ENCODE peak calls at places on chromosome 12, in ten cellular contexts. U, Q, V, K, J, I, X, D, L and Z are unnamed samples. For H3K4me1, the result is how much of the 10 kb centered on the place peaks cover.

GRCh38 chr12:70661762-70662161 is 24.5 kb upstream of the PTPRB start:
- DNase-seq in K (no peak), X (no peak), U (no peak), V (no peak), D (no peak), J (no peak), L (no peak), Q (no peak), I (no peak), Z (no peak)

GRCh38 chr12:26268841-26269553 is 73.6 kb downstream of the SSPN start:
- DNase-seq in Q (no peak), D (no peak), U (no peak), J (no peak), I (no peak), V (no peak), L (no peak), K (no peak), X (no peak), Z (peak)

GRCh38 chr12:92472198-92472597 is 230.6 kb upstream of the PLEKHG7 start:
- DNase-seq in L (no peak), D (no peak), U (no peak), J (no peak), Q (no peak), X (no peak), V (no peak), I (no peak), K (no peak), Z (no peak)

GRCh38 chr12:122161682-122162081 is 12.3 kb downstream of the IL31 start:
- DNase-seq in K (no peak), J (no peak), L (no peak), V (no peak), X (no peak), Q (no peak), U (no peak), I (no peak), D (no peak), Z (no peak)

GRCh38 chr12:92062539-92063493 is 82.8 kb downstream of the BTG1 start:
- DNase-seq in I (no peak), K (no peak), U (no peak), D (no peak), V (no peak), X (no peak), Q (no peak), J (no peak), L (no peak), Z (no peak)

GRCh38 chr12:93198086-93198485 is 179.6 kb upstream of the NUDT4 start:
- DNase-seq in D (no peak), K (peak), I (no peak), Q (no peak), V (no peak), U (no peak), X (no peak), L (peak), J (no peak), Z (no peak)

GRCh38 chr12:106030210-106031175 is 108.3 kb downstream of the NUAK1 start:
- DNase-seq in L (peak), I (no peak), J (no peak), V (no peak), Q (no peak), U (peak), K (peak), X (no peak), D (no peak), Z (no peak)

GRCh38 chr12:76571256-76571655 is 11.7 kb upstream of the OSBPL8 start:
- DNase-seq in Q (no peak), X (no peak), L (no peak), K (no peak), U (no peak), D (no peak), J (no peak), V (no peak), I (no peak), Z (no peak)

GRCh38 chr12:109764123-109764522 is 50.5 kb downstream of the FAM222A start:
- DNase-seq in U (peak), D (no peak), I (no peak), K (no peak), V (no peak), J (no peak), Q (no peak), X (no peak), L (no peak), Z (no peak)

GRCh38 chr12:130977759-130978127 is 24.0 kb downstream of the ADGRD1 start:
- DNase-seq in D (no peak), J (peak), X (no peak), L (no peak), U (no peak), V (no peak), I (no peak), Q (no peak), K (no peak), Z (no peak)

GRCh38 chr12:3117628-3118027 is 40.4 kb downstream of the TSPAN9 start:
- DNase-seq in V (no peak), K (no peak), U (no peak), X (no peak), Q (no peak), D (no peak), I (no peak), J (no peak), L (no peak), Z (no peak)

GRCh38 chr12:66493841-66494240 is 185.0 kb downstream of the GRIP1 start:
- DNase-seq in Q (no peak), V (no peak), L (no peak), K (no peak), J (no peak), U (no peak), X (no peak), I (no peak), D (no peak), Z (no peak)

GRCh38 chr12:111584959-111585358 is 14.2 kb downstream of the ATXN2 start:
- DNase-seq in K (no peak), D (no peak), U (no peak), V (no peak), I (no peak), J (no peak), L (no peak), X (no peak), Q (no peak), Z (no peak)

GRCh38 chr12:49233842-49234526 is 30.9 kb upstream of the TUBA1C start:
- DNase-seq in Q (peak), D (peak), I (peak), L (no peak), X (peak), J (no peak), K (peak), U (peak), V (peak), Z (peak)

GRCh38 chr12:112190626-112191025 is 65.3 kb downstream of the TRAFD1 start:
- DNase-seq in V (peak), I (no peak), Q (no peak), U (no peak), D (no peak), L (no peak), X (no peak), K (no peak), J (no peak), Z (peak)

GRCh38 chr12:89390802-89391673 is 38.7 kb upstream of the DUSP6 start:
- DNase-seq in I (no peak), U (no peak), K (no peak), V (peak), Q (no peak), X (no peak), J (no peak), L (peak), D (no peak), Z (no peak)

GRCh38 chr12:90679674-90680073 is 275.3 kb downstream of the CCER1 start:
- DNase-seq in U (no peak), Q (no peak), I (no peak), L (no peak), D (no peak), V (no peak), J (no peak), K (no peak), X (no peak), Z (no peak)

GRCh38 chr12:46292754-46293402 is 24.0 kb upstream of the SLC38A1 start:
- DNase-seq in U (no peak), L (no peak), V (no peak), I (no peak), D (no peak), K (no peak), X (no peak), Q (no peak), J (no peak), Z (no peak)

GRCh38 chr12:124512667-124513296 is 54.6 kb downstream of the NCOR2 start:
- DNase-seq in X (no peak), J (peak), D (peak), V (peak), L (no peak), Q (peak), K (peak), U (peak), I (peak), Z (peak)

GRCh38 chr12:45409966-45410365 is 194.1 kb downstream of the ANO6 start:
- DNase-seq in L (no peak), V (no peak), K (no peak), U (no peak), I (no peak), D (no peak), J (no peak), Q (no peak), X (no peak), Z (no peak)

GRCh38 chr12:118326971-118327370 is 45.7 kb downstream of the TAOK3 start:
- DNase-seq in U (no peak), K (no peak), D (no peak), I (no peak), J (no peak), L (no peak), V (no peak), Q (no peak), X (no peak), Z (no peak)

GRCh38 chr12:91381309-91381804 is 198.7 kb upstream of the DCN start:
- DNase-seq in I (peak), U (peak), X (no peak), Q (peak), L (no peak), V (no peak), K (peak), J (no peak), D (peak), Z (peak)

GRCh38 chr12:53289891-53290290 is 5.5 kb upstream of the PFDN5 start:
- DNase-seq in I (no peak), Q (no peak), X (no peak), V (no peak), K (no peak), D (no peak), J (no peak), U (no peak), L (no peak), Z (no peak)

GRCh38 chr12:31118347-31118830 is 44.7 kb downstream of the DDX11 start:
- DNase-seq in I (no peak), D (no peak), Q (no peak), X (no peak), K (peak), L (no peak), U (peak), V (no peak), J (no peak), Z (no peak)

GRCh38 chr12:113271853-113272561 is 50.7 kb downstream of the TPCN1 start:
- DNase-seq in U (peak), J (peak), X (no peak), Q (peak), I (peak), K (peak), D (peak), L (no peak), V (peak), Z (peak)

GRCh38 chr12:52338241-52338960 is 17.2 kb upstream of the KRT83 start:
- DNase-seq in V (no peak), Q (no peak), K (no peak), J (no peak), U (no peak), X (no peak), I (no peak), L (no peak), D (no peak), Z (no peak)

GRCh38 chr12:115313929-115314328 is 630.0 kb upstream of the TBX3 start:
- DNase-seq in K (no peak), Q (no peak), V (no peak), L (peak), D (no peak), X (no peak), J (no peak), I (no peak), U (no peak), Z (no peak)

GRCh38 chr12:128338344-128338743 is 71.4 kb downstream of the TMEM132C start:
- DNase-seq in X (no peak), L (no peak), D (no peak), V (no peak), J (no peak), I (peak), K (no peak), Q (no peak), U (peak), Z (no peak)

GRCh38 chr12:92439397-92439779 is 263.4 kb upstream of the PLEKHG7 start:
- DNase-seq in Q (no peak), D (no peak), L (no peak), J (no peak), X (no peak), U (no peak), V (no peak), K (peak), I (no peak), Z (no peak)

GRCh38 chr12:71945121-71945520 is 6.5 kb downstream of the TPH2 start:
- DNase-seq in U (no peak), V (no peak), D (no peak), Q (no peak), J (no peak), K (no peak), X (no peak), L (no peak), I (no peak), Z (no peak)

GRCh38 chr12:72540811-72541210 is 268.6 kb downstream of the TRHDE start:
- DNase-seq in X (no peak), V (no peak), J (no peak), L (no peak), U (no peak), Q (no peak), K (no peak), D (no peak), I (no peak), Z (no peak)

GRCh38 chr12:70272510-70272909 is 29.3 kb downstream of the CNOT2 start:
- DNase-seq in J (no peak), L (no peak), U (no peak), Q (no peak), V (no peak), D (no peak), I (no peak), X (no peak), K (no peak), Z (no peak)

GRCh38 chr12:47808574-47809380 is 10.9 kb downstream of the HDAC7 start:
- DNase-seq in Q (peak), L (no peak), V (peak), J (no peak), D (no peak), I (no peak), X (peak), K (no peak), U (peak), Z (no peak)

GRCh38 chr12:120855823-120856589 is 48.2 kb downstream of the SPPL3 start:
- DNase-seq in J (no peak), X (no peak), U (no peak), I (no peak), K (no peak), L (no peak), V (no peak), D (no peak), Q (no peak), Z (no peak)

DNA sequence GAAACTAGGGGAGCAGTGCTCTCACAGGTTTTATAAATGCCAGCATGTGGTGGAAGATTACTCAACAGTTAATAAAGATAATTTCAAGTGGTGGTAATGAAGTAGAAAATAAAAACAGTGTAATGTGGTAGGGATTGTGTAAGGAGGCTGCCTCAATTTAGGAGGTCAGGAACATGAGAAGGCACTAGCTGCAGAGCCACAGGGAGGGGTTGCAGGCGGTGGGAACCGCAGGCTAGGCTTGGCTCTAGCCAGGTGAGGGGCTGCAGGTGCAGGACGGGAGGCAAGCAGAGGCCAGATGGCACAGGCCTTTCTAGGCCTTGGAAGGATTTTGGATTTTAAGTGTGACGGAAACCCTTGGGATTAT is 768 bp downstream of the METTL25 start:
- DNase-seq in V (no peak), I (no peak), Q (peak), X (no peak), D (no peak), U (peak), J (no peak), K (no peak), L (no peak), Z (peak)
- H3K4me1 ChIP-seq in V (under half), I (under half), Q (half or more), X (under half), D (under half), U (under half), J (under half), K (under half), L (under half), Z (under half)

DNA sequence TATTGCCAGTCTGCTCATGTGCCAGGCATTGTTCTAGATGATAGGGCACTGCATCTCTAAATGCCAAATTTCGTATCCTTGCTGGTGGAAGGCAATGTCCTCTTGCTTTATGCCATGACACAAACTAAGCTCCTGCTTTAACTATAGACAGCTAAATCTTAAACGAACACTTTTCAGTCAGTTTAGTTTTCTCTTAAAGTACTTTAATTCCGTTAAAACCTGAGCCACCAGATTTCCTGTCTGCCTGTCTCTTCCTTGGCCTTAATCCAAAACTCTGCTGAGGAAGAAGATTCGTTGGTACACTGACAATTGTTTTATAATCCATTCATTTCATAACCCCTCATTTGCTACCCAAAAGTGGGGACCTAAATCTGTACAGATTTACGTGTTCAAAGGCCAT is 194.4 kb upstream of the BCL2L14 start:
- DNase-seq in V (no peak), J (no peak), K (no peak), Q (no peak), D (no peak), U (no peak), X (no peak), L (no peak), I (no peak), Z (no peak)
- H3K27ac ChIP-seq in V (peak), J (no peak), K (no peak), Q (no peak), D (peak), U (peak), X (no peak), L (no peak), I (no peak), Z (no peak)

GRCh38 chr12:6535960-6536847 is 1.9 kb downstream of the GAPDH start:
- DNase-seq in D (peak), U (no peak), J (no peak), V (no peak), L (no peak), X (no peak), K (no peak), Q (no peak), I (no peak), Z (no peak)
- H3K4me1 ChIP-seq in D (half or more), U (under half), J (half or more), V (under half), L (half or more), X (under half), K (under half), Q (half or more), I (under half), Z (under half)

GRCh38 chr12:39123580-39123979 is 218.2 kb upstream of the CPNE8 start:
- DNase-seq in D (no peak), Q (no peak), V (no peak), U (no peak), J (no peak), L (no peak), K (no peak), I (no peak), X (no peak), Z (no peak)

GRCh38 chr12:39124768-39125167 is 219.4 kb upstream of the CPNE8 start:
- DNase-seq in U (peak), V (no peak), J (no peak), X (no peak), I (no peak), L (no peak), Q (no peak), D (no peak), K (no peak), Z (no peak)

GRCh38 chr12:39125580-39125979 is 220.2 kb upstream of the CPNE8 start:
- DNase-seq in L (no peak), D (no peak), I (no peak), X (no peak), K (no peak), J (no peak), U (no peak), Q (no peak), V (no peak), Z (no peak)

GRCh38 chr12:39127401-39127800 is 222.0 kb upstream of the CPNE8 start:
- DNase-seq in D (no peak), K (no peak), Q (no peak), V (peak), I (no peak), J (no peak), L (peak), U (no peak), X (no peak), Z (no peak)

DNA sequence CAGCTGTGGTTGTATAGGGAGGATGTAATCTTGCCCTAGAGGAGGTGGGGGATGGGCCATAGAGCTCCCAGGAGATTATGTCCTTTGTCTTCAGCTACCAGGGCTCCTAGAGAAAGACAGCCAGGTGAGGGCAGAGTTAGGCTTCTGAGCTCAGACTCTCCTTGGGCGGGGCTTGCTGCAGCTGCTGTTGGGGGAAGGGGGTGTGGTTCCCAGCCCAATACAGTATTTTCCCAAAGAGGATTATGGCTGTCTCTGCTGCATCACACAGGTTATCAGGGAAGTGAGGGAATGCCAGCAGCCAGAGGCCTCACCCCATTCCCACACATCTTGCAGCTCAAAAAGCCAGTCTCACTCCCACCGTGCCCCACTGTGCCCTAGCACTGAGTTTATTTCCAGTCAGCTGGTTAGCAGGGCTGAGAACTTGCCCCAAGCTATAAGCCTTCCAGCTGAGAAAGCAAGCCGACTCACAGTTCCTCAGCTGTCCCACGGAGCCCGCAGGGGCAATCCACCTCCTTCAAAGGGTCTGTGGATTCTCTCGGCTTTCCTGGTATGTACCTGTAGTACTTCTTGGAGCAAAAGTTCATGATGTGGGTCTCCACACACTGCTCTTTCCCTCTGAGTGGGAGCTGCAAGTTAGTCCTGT is 217.3 kb upstream of the CPNE8 start:
- DNase-seq in I (no peak), K (no peak), V (no peak), X (no peak), Q (no peak), U (peak), J (no peak), L (no peak), D (no peak), Z (no peak)
- H3K27ac ChIP-seq in I (no peak), K (no peak), V (no peak), X (no peak), Q (no peak), U (peak), J (no peak), L (no peak), D (no peak), Z (no peak)

GRCh38 chr12:28316067-28316466 is 125.8 kb downstream of the CCDC91 start:
- DNase-seq in J (no peak), X (no peak), D (no peak), Q (no peak), I (no peak), U (no peak), K (no peak), V (no peak), L (no peak), Z (no peak)

GRCh38 chr12:28308891-28309290 is 118.6 kb downstream of the CCDC91 start:
- DNase-seq in U (no peak), Q (no peak), V (no peak), D (no peak), K (no peak), I (no peak), X (no peak), J (no peak), L (no peak), Z (no peak)

GRCh38 chr12:28318273-28318672 is 128.0 kb downstream of the CCDC91 start:
- DNase-seq in L (no peak), V (no peak), K (no peak), Q (no peak), D (no peak), U (no peak), I (no peak), J (no peak), X (no peak), Z (no peak)

GRCh38 chr12:28313631-28314030 is 123.4 kb downstream of the CCDC91 start:
- DNase-seq in D (no peak), L (no peak), X (no peak), J (no peak), Q (no peak), K (no peak), I (no peak), V (no peak), U (no peak), Z (no peak)
- H3K4me1 ChIP-seq in D (under half), L (under half), X (under half), J (under half), Q (under half), K (under half), I (under half), V (under half), U (under half), Z (under half)

GRCh38 chr12:50387972-50388478 is 8.4 kb downstream of the FAM186A start:
- DNase-seq in K (no peak), U (peak), V (no peak), J (no peak), Q (no peak), D (no peak), L (no peak), X (no peak), I (no peak), Z (no peak)
- H3K27ac ChIP-seq in K (no peak), U (peak), V (no peak), J (no peak), Q (no peak), D (no peak), L (no peak), X (no peak), I (no peak), Z (no peak)

GRCh38 chr12:96235497-96235826 is 41.3 kb downstream of the ELK3 start:
- DNase-seq in I (no peak), V (no peak), U (no peak), X (no peak), K (no peak), L (no peak), J (no peak), D (peak), Q (no peak), Z (no peak)
- H3K4me1 ChIP-seq in I (under half), V (under half), U (under half), X (under half), K (under half), L (under half), J (half or more), D (half or more), Q (half or more), Z (under half)